ENCODE peak calls at places on chromosomes 5 and 9, in six cellular contexts. One of them, this sample, is unnamed.
A peak's percentile ranks its signal among the peaks of the same experiment; 100 is the strongest.

GRCh38 chr9:109098221-109098959 is 21.4 kb downstream of the TMEM245 start:
- DNase-seq in ovary: no peak
- DNase-seq in body of pancreas: peak; percentile 51
- DNase-seq in adrenal gland: peak; percentile 65
- DNase-seq in pancreas: no peak
- DNase-seq in CD8-positive, alpha-beta T cell: no peak
- DNase-seq in this sample: no peak

GRCh38 chr9:32180597-32180996 is 203.8 kb upstream of the ACO1 start:
- DNase-seq in ovary: no peak
- DNase-seq in body of pancreas: no peak
- DNase-seq in adrenal gland: no peak
- DNase-seq in pancreas: no peak
- DNase-seq in CD8-positive, alpha-beta T cell: no peak
- DNase-seq in this sample: no peak

GRCh38 chr5:11050596-11051304 is 289.7 kb upstream of the DAP start:
- DNase-seq in ovary: no peak
- DNase-seq in body of pancreas: no peak
- DNase-seq in adrenal gland: no peak
- DNase-seq in pancreas: no peak
- DNase-seq in CD8-positive, alpha-beta T cell: no peak
- DNase-seq in this sample: no peak

GRCh38 chr5:33371660-33372059 is 69.1 kb upstream of the TARS1 start:
- DNase-seq in ovary: no peak
- DNase-seq in body of pancreas: no peak
- DNase-seq in adrenal gland: no peak
- DNase-seq in pancreas: no peak
- DNase-seq in CD8-positive, alpha-beta T cell: no peak
- DNase-seq in this sample: no peak

GRCh38 chr5:128825826-128826225 is 139.5 kb upstream of the SLC27A6 start:
- DNase-seq in ovary: no peak
- DNase-seq in body of pancreas: no peak
- DNase-seq in adrenal gland: no peak
- DNase-seq in pancreas: no peak
- DNase-seq in CD8-positive, alpha-beta T cell: no peak
- DNase-seq in this sample: no peak

GRCh38 chr9:126777733-126778132 is 27.1 kb upstream of the ZBTB43 start:
- DNase-seq in ovary: no peak
- DNase-seq in body of pancreas: no peak
- DNase-seq in adrenal gland: no peak
- DNase-seq in pancreas: no peak
- DNase-seq in CD8-positive, alpha-beta T cell: no peak
- DNase-seq in this sample: no peak

GRCh38 chr5:132813599-132814440 is 718 bp downstream of the SOWAHA start:
- DNase-seq in ovary: peak; percentile 51
- DNase-seq in body of pancreas: peak; percentile 34
- DNase-seq in adrenal gland: no peak
- DNase-seq in pancreas: peak; percentile 87
- DNase-seq in CD8-positive, alpha-beta T cell: no peak
- DNase-seq in this sample: peak; percentile 59

GRCh38 chr9:112174223-112174964 is 703 bp downstream of the SUSD1 start:
- DNase-seq in ovary: peak; percentile 39
- DNase-seq in body of pancreas: peak; percentile 65
- DNase-seq in adrenal gland: peak; percentile 69
- DNase-seq in pancreas: peak; percentile 78
- DNase-seq in CD8-positive, alpha-beta T cell: peak; percentile 80
- DNase-seq in this sample: peak; percentile 70

GRCh38 chr9:111582888-111583287 is 16.6 kb downstream of the PTGR1 start:
- DNase-seq in ovary: no peak
- DNase-seq in body of pancreas: no peak
- DNase-seq in adrenal gland: peak; percentile 93
- DNase-seq in pancreas: no peak
- DNase-seq in CD8-positive, alpha-beta T cell: no peak
- DNase-seq in this sample: no peak

DNA sequence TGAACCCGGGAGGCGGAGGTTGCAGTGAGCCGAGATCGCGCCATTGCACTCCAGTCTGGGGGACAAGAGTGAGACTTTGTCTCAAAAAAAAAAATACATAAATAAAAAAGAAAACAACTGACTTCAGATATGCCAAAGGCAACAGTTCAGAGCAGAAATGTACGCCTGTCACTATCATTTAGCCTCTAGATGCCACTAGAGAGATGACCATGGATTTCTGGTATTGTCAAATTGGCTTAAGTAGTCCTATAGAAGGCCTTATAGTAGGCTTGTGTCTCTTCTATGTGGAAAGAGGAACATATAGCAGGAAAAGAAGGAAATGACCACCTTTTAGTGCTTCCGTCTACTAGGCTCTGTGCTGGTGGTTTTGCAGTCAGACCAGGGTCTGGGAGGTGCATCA is 17.3 kb downstream of the AGXT2 start:
- DNase-seq in ovary: no peak
- DNase-seq in body of pancreas: no peak
- DNase-seq in adrenal gland: no peak
- DNase-seq in pancreas: no peak
- DNase-seq in CD8-positive, alpha-beta T cell: no peak
- DNase-seq in this sample: no peak
- TF ChIP-seq CTCF in ovary: no peak
- TF ChIP-seq CTCF in body of pancreas: no peak
- TF ChIP-seq CTCF in adrenal gland: no peak
- TF ChIP-seq CTCF in pancreas: no peak
- TF ChIP-seq CTCF in CD8-positive, alpha-beta T cell: no peak
- TF ChIP-seq CTCF in this sample: no peak

GRCh38 chr5:163094492-163095180 is 342.8 kb upstream of the CCNG1 start:
- DNase-seq in ovary: no peak
- DNase-seq in body of pancreas: no peak
- DNase-seq in adrenal gland: no peak
- DNase-seq in pancreas: no peak
- DNase-seq in CD8-positive, alpha-beta T cell: no peak
- DNase-seq in this sample: no peak
- H3K27ac ChIP-seq in ovary: no peak overlapping the region
- H3K27ac ChIP-seq in body of pancreas: no peak overlapping the region
- H3K27ac ChIP-seq in adrenal gland: no peak overlapping the region
- H3K27ac ChIP-seq in pancreas: no peak overlapping the region
- H3K27ac ChIP-seq in CD8-positive, alpha-beta T cell: no peak overlapping the region
- H3K27ac ChIP-seq in this sample: no peak overlapping the region

GRCh38 chr5:159262472-159262858 is 625 bp upstream of the UBLCP1 start:
- DNase-seq in ovary: no peak
- DNase-seq in body of pancreas: no peak
- DNase-seq in adrenal gland: no peak
- DNase-seq in pancreas: no peak
- DNase-seq in CD8-positive, alpha-beta T cell: no peak
- DNase-seq in this sample: no peak
- H3K4me3 ChIP-seq in ovary: peak overlapping the region; percentile 86
- H3K4me3 ChIP-seq in body of pancreas: peak overlapping the region; percentile 42
- H3K4me3 ChIP-seq in adrenal gland: peak overlapping the region; percentile 81
- H3K4me3 ChIP-seq in pancreas: peak overlapping the region; percentile 66
- H3K4me3 ChIP-seq in CD8-positive, alpha-beta T cell: peak overlapping the region; percentile 96
- H3K4me3 ChIP-seq in this sample: peak overlapping the region; percentile 92

GRCh38 chr5:151682751-151683331 is 3.9 kb downstream of the SPARC start:
- DNase-seq in ovary: peak; percentile 59
- DNase-seq in body of pancreas: no peak
- DNase-seq in adrenal gland: peak; percentile 86
- DNase-seq in pancreas: no peak
- DNase-seq in CD8-positive, alpha-beta T cell: no peak
- DNase-seq in this sample: no peak

GRCh38 chr5:151683936-151684586 is 2.7 kb downstream of the SPARC start:
- DNase-seq in ovary: no peak
- DNase-seq in body of pancreas: no peak
- DNase-seq in adrenal gland: no peak
- DNase-seq in pancreas: no peak
- DNase-seq in CD8-positive, alpha-beta T cell: no peak
- DNase-seq in this sample: no peak

GRCh38 chr5:151683444-151683843 is 3.3 kb downstream of the SPARC start:
- DNase-seq in ovary: no peak
- DNase-seq in body of pancreas: no peak
- DNase-seq in adrenal gland: no peak
- DNase-seq in pancreas: no peak
- DNase-seq in CD8-positive, alpha-beta T cell: no peak
- DNase-seq in this sample: no peak

GRCh38 chr5:151680944-151681427 is 5.7 kb downstream of the SPARC start:
- DNase-seq in ovary: no peak
- DNase-seq in body of pancreas: no peak
- DNase-seq in adrenal gland: no peak
- DNase-seq in pancreas: no peak
- DNase-seq in CD8-positive, alpha-beta T cell: no peak
- DNase-seq in this sample: no peak

DNA sequence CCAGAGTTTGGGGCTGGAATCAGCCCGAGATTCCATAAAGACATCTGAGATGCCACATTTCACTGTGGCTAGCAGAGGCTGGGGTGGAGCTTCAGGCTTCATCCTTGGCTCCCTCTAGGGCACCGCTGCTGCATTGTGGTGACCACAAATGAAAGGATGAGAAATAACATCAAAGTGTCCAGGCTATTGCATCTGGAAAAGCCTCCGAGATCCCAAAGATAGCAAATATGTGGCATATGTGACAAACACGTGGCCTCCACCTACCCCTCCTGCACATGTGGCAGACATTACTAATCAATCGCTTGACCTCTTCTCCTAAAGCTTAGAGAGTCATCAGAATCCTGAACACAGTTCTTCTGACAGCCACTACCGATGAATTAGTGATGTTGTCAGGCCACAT is 4.5 kb downstream of the SPARC start:
- DNase-seq in ovary: no peak
- DNase-seq in body of pancreas: no peak
- DNase-seq in adrenal gland: no peak
- DNase-seq in pancreas: no peak
- DNase-seq in CD8-positive, alpha-beta T cell: no peak
- DNase-seq in this sample: no peak
- TF ChIP-seq CTCF in ovary: no peak
- TF ChIP-seq CTCF in body of pancreas: no peak
- TF ChIP-seq CTCF in adrenal gland: no peak
- TF ChIP-seq CTCF in pancreas: no peak
- TF ChIP-seq CTCF in CD8-positive, alpha-beta T cell: no peak
- TF ChIP-seq CTCF in this sample: no peak

GRCh38 chr5:76561959-76562358 is 61.2 kb downstream of the F2RL2 start:
- DNase-seq in ovary: no peak
- DNase-seq in body of pancreas: no peak
- DNase-seq in adrenal gland: no peak
- DNase-seq in pancreas: no peak
- DNase-seq in CD8-positive, alpha-beta T cell: no peak
- DNase-seq in this sample: no peak

GRCh38 chr5:76555114-76555513 is 68.1 kb downstream of the F2RL2 start:
- DNase-seq in ovary: no peak
- DNase-seq in body of pancreas: no peak
- DNase-seq in adrenal gland: no peak
- DNase-seq in pancreas: no peak
- DNase-seq in CD8-positive, alpha-beta T cell: no peak
- DNase-seq in this sample: no peak

GRCh38 chr5:76561247-76561891 is 61.8 kb downstream of the F2RL2 start:
- DNase-seq in ovary: no peak
- DNase-seq in body of pancreas: no peak
- DNase-seq in adrenal gland: peak; percentile 36
- DNase-seq in pancreas: no peak
- DNase-seq in CD8-positive, alpha-beta T cell: no peak
- DNase-seq in this sample: no peak

GRCh38 chr5:76555717-76556116 is 67.5 kb downstream of the F2RL2 start:
- DNase-seq in ovary: no peak
- DNase-seq in body of pancreas: no peak
- DNase-seq in adrenal gland: no peak
- DNase-seq in pancreas: no peak
- DNase-seq in CD8-positive, alpha-beta T cell: no peak
- DNase-seq in this sample: no peak

GRCh38 chr5:76556511-76557221 is 66.5 kb downstream of the F2RL2 start:
- DNase-seq in ovary: no peak
- DNase-seq in body of pancreas: no peak
- DNase-seq in adrenal gland: no peak
- DNase-seq in pancreas: no peak
- DNase-seq in CD8-positive, alpha-beta T cell: no peak
- DNase-seq in this sample: no peak
- H3K27ac ChIP-seq in ovary: no peak overlapping the region
- H3K27ac ChIP-seq in body of pancreas: peak overlapping the region; percentile 22
- H3K27ac ChIP-seq in adrenal gland: no peak overlapping the region
- H3K27ac ChIP-seq in pancreas: no peak overlapping the region
- H3K27ac ChIP-seq in CD8-positive, alpha-beta T cell: no peak overlapping the region
- H3K27ac ChIP-seq in this sample: no peak overlapping the region

GRCh38 chr5:19031491-19031890 is 956.5 kb downstream of the CDH18 start:
- DNase-seq in ovary: no peak
- DNase-seq in body of pancreas: no peak
- DNase-seq in adrenal gland: no peak
- DNase-seq in pancreas: no peak
- DNase-seq in CD8-positive, alpha-beta T cell: no peak
- DNase-seq in this sample: no peak

GRCh38 chr5:19035816-19036215 is 952.2 kb downstream of the CDH18 start:
- DNase-seq in ovary: no peak
- DNase-seq in body of pancreas: no peak
- DNase-seq in adrenal gland: no peak
- DNase-seq in pancreas: no peak
- DNase-seq in CD8-positive, alpha-beta T cell: no peak
- DNase-seq in this sample: no peak
- H3K4me3 ChIP-seq in ovary: no peak overlapping the region
- H3K4me3 ChIP-seq in body of pancreas: no peak overlapping the region
- H3K4me3 ChIP-seq in adrenal gland: no peak overlapping the region
- H3K4me3 ChIP-seq in pancreas: no peak overlapping the region
- H3K4me3 ChIP-seq in CD8-positive, alpha-beta T cell: no peak overlapping the region
- H3K4me3 ChIP-seq in this sample: no peak overlapping the region

GRCh38 chr5:139392678-139393496 is 2.0 kb downstream of the PROB1 start:
- DNase-seq in ovary: peak; percentile 69
- DNase-seq in body of pancreas: peak; percentile 46
- DNase-seq in adrenal gland: peak; percentile 72
- DNase-seq in pancreas: peak; percentile 79
- DNase-seq in CD8-positive, alpha-beta T cell: peak; percentile 79
- DNase-seq in this sample: peak; percentile 82

GRCh38 chr5:139394654-139395566 is at the start of gene PROB1:
- DNase-seq in ovary: no peak
- DNase-seq in body of pancreas: no peak
- DNase-seq in adrenal gland: peak; percentile 65
- DNase-seq in pancreas: peak; percentile 71
- DNase-seq in CD8-positive, alpha-beta T cell: no peak
- DNase-seq in this sample: peak; percentile 90

GRCh38 chr5:139393497-139394122 is 1.3 kb downstream of the PROB1 start:
- DNase-seq in ovary: no peak
- DNase-seq in body of pancreas: no peak
- DNase-seq in adrenal gland: no peak
- DNase-seq in pancreas: peak; percentile 68
- DNase-seq in CD8-positive, alpha-beta T cell: peak; percentile 53
- DNase-seq in this sample: no peak

GRCh38 chr5:139395844-139396640 is 1.1 kb upstream of the PROB1 start:
- DNase-seq in ovary: no peak
- DNase-seq in body of pancreas: no peak
- DNase-seq in adrenal gland: peak; percentile 92
- DNase-seq in pancreas: peak; percentile 48
- DNase-seq in CD8-positive, alpha-beta T cell: no peak
- DNase-seq in this sample: peak; percentile 89

GRCh38 chr5:139394123-139394653 is 716 bp downstream of the PROB1 start:
- DNase-seq in ovary: peak; percentile 69
- DNase-seq in body of pancreas: no peak
- DNase-seq in adrenal gland: peak; percentile 64
- DNase-seq in pancreas: peak; percentile 78
- DNase-seq in CD8-positive, alpha-beta T cell: peak; percentile 69
- DNase-seq in this sample: peak; percentile 92
- TF ChIP-seq CTCF in ovary: peak; percentile 41
- TF ChIP-seq CTCF in body of pancreas: peak; percentile 27
- TF ChIP-seq CTCF in adrenal gland: no peak
- TF ChIP-seq CTCF in pancreas: no peak
- TF ChIP-seq CTCF in CD8-positive, alpha-beta T cell: peak; percentile 60
- TF ChIP-seq CTCF in this sample: peak; percentile 52

This sample was measured in psoas muscle.